ENCODE peak calls at places on chromosomes 1 and 21, in four cellular contexts. B, R, M and W are unnamed samples.

GRCh38 chr1:2970311-2971145 is 50.7 kb upstream of the ACTRT2 start:
- DNase-seq in B (no peak), R (no peak), M (no peak), W (no peak)

GRCh38 chr1:201624741-201625646 is 86.1 kb downstream of the NAV1 start:
- DNase-seq in B (no peak), R (peak; percentile 18), M (no peak), W (no peak)

GRCh38 chr1:212950243-212951057 is at the start of gene VASH2:
- DNase-seq in B (peak; percentile 57), R (peak; percentile 91), M (peak; percentile 97), W (peak; percentile 89)

GRCh38 chr1:4058706-4059105 is 158.6 kb upstream of the C1orf174 start:
- DNase-seq in B (no peak), R (no peak), M (no peak), W (no peak)

GRCh38 chr1:54287176-54287650 is 87.2 kb downstream of the MRPL37 start:
- DNase-seq in B (no peak), R (no peak), M (peak; percentile 80), W (peak; percentile 80)

GRCh38 chr1:204854286-204854685 is 16.4 kb upstream of the NFASC start:
- DNase-seq in B (no peak), R (no peak), M (no peak), W (no peak)

GRCh38 chr1:185325413-185325812 is 8.4 kb upstream of the IVNS1ABP start:
- DNase-seq in B (no peak), R (no peak), M (peak; percentile 46), W (no peak)

GRCh38 chr1:17965515-17966100 is 142.0 kb upstream of the IGSF21 start:
- DNase-seq in B (no peak), R (no peak), M (no peak), W (no peak)

GRCh38 chr1:23585321-23586022 is 26.2 kb upstream of the ID3 start:
- DNase-seq in B (no peak), R (peak; percentile 95), M (no peak), W (peak; percentile 62)

GRCh38 chr1:43074244-43074643 is 97.8 kb downstream of the EBNA1BP2 start:
- DNase-seq in B (peak; percentile 16), R (peak; percentile 70), M (no peak), W (no peak)

GRCh38 chr1:16236091-16236494 is 890 bp downstream of the CPLANE2 start:
- DNase-seq in B (peak; percentile 54), R (peak; percentile 73), M (peak; percentile 82), W (no peak)

GRCh38 chr1:215501496-215501895 is 65.6 kb upstream of the KCTD3 start:
- DNase-seq in B (no peak), R (no peak), M (no peak), W (no peak)

GRCh38 chr1:165633624-165634023 is 2.6 kb downstream of the MGST3 start:
- DNase-seq in B (no peak), R (peak; percentile 38), M (no peak), W (no peak)

GRCh38 chr1:204091787-204092312 is 18.9 kb downstream of the SOX13 start:
- DNase-seq in B (no peak), R (no peak), M (no peak), W (no peak)

GRCh38 chr1:235908742-235909520 is 42.2 kb upstream of the LYST start:
- DNase-seq in B (peak; percentile 51), R (peak; percentile 90), M (no peak), W (no peak)

GRCh38 chr1:178066904-178067531 is 26.9 kb upstream of the RASAL2 start:
- DNase-seq in B (no peak), R (no peak), M (no peak), W (no peak)

GRCh38 chr1:43363935-43364525 is 3.8 kb downstream of the ELOVL1 start:
- DNase-seq in B (no peak), R (no peak), M (no peak), W (no peak)

GRCh38 chr1:223556414-223557124 is 108.9 kb downstream of the CAPN8 start:
- DNase-seq in B (peak; percentile 35), R (peak; percentile 90), M (peak; percentile 44), W (peak; percentile 55)

GRCh38 chr1:243598433-243598832 is 251.6 kb downstream of the AKT3 start:
- DNase-seq in B (no peak), R (peak; percentile 94), M (no peak), W (no peak)

GRCh38 chr1:210151063-210151672 is 81.4 kb upstream of the SERTAD4 start:
- DNase-seq in B (no peak), R (no peak), M (no peak), W (no peak)

GRCh38 chr1:208207388-208208131 is 36.6 kb downstream of the PLXNA2 start:
- DNase-seq in B (no peak), R (no peak), M (no peak), W (peak; percentile 76)

GRCh38 chr1:227729881-227730629 is 5.0 kb downstream of the JMJD4 start:
- DNase-seq in B (peak; percentile 27), R (peak; percentile 84), M (peak; percentile 78), W (peak; percentile 64)

GRCh38 chr1:4113897-4114296 is 213.8 kb upstream of the C1orf174 start:
- DNase-seq in B (no peak), R (no peak), M (no peak), W (no peak)

GRCh38 chr21:43034098-43034497 is 41.5 kb downstream of the CBS start:
- DNase-seq in B (no peak), R (peak; percentile 48), M (no peak), W (no peak)

GRCh38 chr1:211574705-211575104 is 4.3 kb downstream of the SLC30A1 start:
- DNase-seq in B (no peak), R (peak; percentile 58), M (no peak), W (no peak)

GRCh38 chr21:39121600-39122355 is 61.5 kb downstream of the PSMG1 start:
- DNase-seq in B (no peak), R (peak; percentile 61), M (no peak), W (no peak)

GRCh38 chr1:3491291-3492246 is 37.1 kb downstream of the ARHGEF16 start:
- DNase-seq in B (peak; percentile 19), R (peak; percentile 90), M (peak; percentile 95), W (peak; percentile 85)

GRCh38 chr1:11285883-11286734 is 13.1 kb downstream of the UBIAD1 start:
- DNase-seq in B (no peak), R (peak; percentile 30), M (peak; percentile 49), W (no peak)

GRCh38 chr21:34883501-34884271 is 165.4 kb downstream of the RUNX1 start:
- DNase-seq in B (no peak), R (peak; percentile 29), M (no peak), W (no peak)

GRCh38 chr21:42010507-42011493 is 640 bp upstream of the ZBTB21 start:
- DNase-seq in B (no peak), R (peak; percentile 38), M (peak; percentile 73), W (peak; percentile 58)

GRCh38 chr1:184199036-184199796 is 147.7 kb downstream of the TSEN15 start:
- DNase-seq in B (no peak), R (peak; percentile 38), M (no peak), W (no peak)

GRCh38 chr1:25766721-25767436 is 33.1 kb upstream of the SELENON start:
- DNase-seq in B (no peak), R (peak; percentile 20), M (no peak), W (no peak)

GRCh38 chr1:57517587-57518397 is 93.9 kb upstream of the DAB1 start:
- DNase-seq in B (no peak), R (no peak), M (no peak), W (no peak)

GRCh38 chr1:188689542-188689941 is 1788.1 kb downstream of the BRINP3 start:
- DNase-seq in B (peak; percentile 51), R (peak; percentile 23), M (no peak), W (no peak)

GRCh38 chr1:66464356-66464755 is 69.6 kb upstream of the SGIP1 start:
- DNase-seq in B (no peak), R (no peak), M (peak; percentile 22), W (no peak)

GRCh38 chr1:66464802-66465201 is 69.2 kb upstream of the SGIP1 start:
- DNase-seq in B (no peak), R (peak; percentile 80), M (no peak), W (peak; percentile 17)

DNA sequence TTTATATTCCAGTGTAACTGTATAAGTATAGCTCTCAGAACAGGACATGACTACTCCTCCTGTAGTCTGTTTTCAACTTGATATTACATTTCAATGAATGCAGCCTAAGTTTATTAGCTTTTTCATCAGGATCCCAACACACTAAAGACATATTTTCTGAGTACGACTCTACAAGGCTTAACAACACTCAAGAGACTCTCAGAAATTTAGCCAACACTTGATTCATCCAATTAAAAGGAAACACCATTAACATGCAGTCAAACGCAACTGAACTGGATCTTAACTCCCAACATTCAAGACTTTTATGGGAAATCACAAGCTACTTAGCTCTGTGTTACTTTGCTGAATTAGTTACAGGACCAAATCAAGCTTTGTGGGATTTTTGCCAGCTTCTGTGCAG is 65.2 kb upstream of the SGIP1 start:
- DNase-seq in B (no peak), R (no peak), M (no peak), W (no peak)
- H2AFZ ChIP-seq in B (no peak overlapping the region), R (no peak overlapping the region), M (no peak overlapping the region), W (no peak overlapping the region)

DNA sequence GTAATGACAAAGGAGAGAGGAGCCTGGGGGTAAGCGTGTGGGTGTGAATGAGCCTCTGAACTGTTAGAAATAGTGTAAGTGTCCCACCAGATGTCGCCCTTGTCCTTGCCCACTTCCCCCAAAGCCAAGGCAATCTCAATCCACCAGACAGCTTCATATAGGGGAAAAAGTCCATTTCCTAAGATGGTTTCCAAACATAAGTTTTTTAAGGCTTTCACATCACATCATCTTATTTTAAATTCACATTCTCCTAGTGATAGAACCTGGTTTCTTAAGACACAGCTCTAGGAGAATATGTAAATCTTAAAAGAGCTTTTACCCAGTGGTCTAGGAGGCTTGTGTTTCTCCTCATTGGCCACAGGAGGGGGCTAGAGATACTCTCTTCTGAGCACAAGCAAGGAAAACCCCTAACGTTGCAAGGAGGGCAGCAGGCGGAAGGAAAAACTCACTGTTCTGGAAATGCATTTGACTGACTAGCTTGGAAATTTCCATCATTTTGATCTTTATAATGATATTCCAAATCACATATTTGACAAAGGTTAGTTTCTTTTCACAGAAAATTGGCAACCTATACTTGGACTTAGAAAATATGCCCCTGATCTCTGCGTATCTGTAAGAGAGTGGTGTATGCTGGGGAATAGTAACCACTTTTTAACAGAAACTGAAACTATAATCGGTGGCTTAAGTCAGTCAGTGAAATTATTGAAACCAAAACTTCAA is 51.9 kb upstream of the LPAR3 start:
- DNase-seq in B (peak; percentile 90), R (peak; percentile 88), M (peak; percentile 63), W (peak; percentile 93)
- TF ChIP-seq EZH2phosphoT487 in B (no peak), R (no peak), M (no peak), W (no peak)

GRCh38 chr1:82978461-82979324 is 1020.2 kb downstream of the TTLL7 start:
- DNase-seq in B (no peak), R (peak; percentile 33), M (no peak), W (no peak)
- TF ChIP-seq CTCF in B (no peak), R (no peak), M (no peak), W (no peak)

GRCh38 chr1:37478890-37479254 is 4.5 kb downstream of the ZC3H12A start:
- DNase-seq in B (no peak), R (peak; percentile 46), M (no peak), W (no peak)

GRCh38 chr1:37480581-37481288 is 6.4 kb downstream of the ZC3H12A start:
- DNase-seq in B (no peak), R (no peak), M (no peak), W (no peak)

GRCh38 chr1:37479255-37480124 is 5.1 kb downstream of the ZC3H12A start:
- DNase-seq in B (peak; percentile 67), R (peak; percentile 98), M (peak; percentile 32), W (peak; percentile 96)

GRCh38 chr1:37481289-37482003 is 7.1 kb downstream of the ZC3H12A start:
- DNase-seq in B (no peak), R (no peak), M (no peak), W (no peak)

DNA sequence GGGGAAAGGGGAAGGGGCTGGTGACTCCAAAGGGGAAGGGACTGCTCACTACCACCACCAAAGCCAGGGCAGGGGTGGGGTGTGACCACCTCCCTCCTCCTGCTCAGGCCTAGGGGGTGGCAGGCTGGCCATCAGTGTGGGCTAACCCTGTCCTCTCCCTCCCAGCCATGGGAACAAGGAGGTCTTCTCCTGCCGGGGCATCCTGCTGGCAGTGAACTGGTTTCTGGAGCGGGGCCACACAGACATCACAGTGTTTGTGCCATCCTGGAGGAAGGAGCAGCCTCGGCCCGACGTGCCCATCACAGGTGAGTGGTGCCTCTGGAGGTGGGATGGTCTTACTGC is 5.7 kb downstream of the ZC3H12A start:
- DNase-seq in B (no peak), R (no peak), M (no peak), W (no peak)
- H2AFZ ChIP-seq in B (no peak overlapping the region), R (no peak overlapping the region), M (no peak overlapping the region), W (no peak overlapping the region)